ENCODE peak calls at places on chromosomes 12 and 14, in eight cellular contexts. Q is cardiac fibroblast, G is dorsolateral prefrontal cortex, C is WERI-Rb-1, K is LoVo, X is occipital lobe, A is AML-193, U is AG10803. S is an unnamed sample.
A peak's percentile ranks its signal among the peaks of the same experiment; 100 is the strongest.

GRCh38 chr12:43835656-43836454 is at the start of gene TMEM117:
- DNase-seq in Q (peak; percentile 69), G (peak; percentile 67), C (peak; percentile 62), K (peak; percentile 66), X (peak; percentile 62), A (no peak), U (peak; percentile 67), S (no peak)

GRCh38 chr12:6233121-6233971 is 33.1 kb downstream of the CD9 start:
- DNase-seq in Q (peak; percentile 26), G (no peak), C (no peak), K (no peak), X (no peak), A (no peak), U (no peak), S (no peak)

GRCh38 chr12:11941601-11942360 is 129.0 kb upstream of the BCL2L14 start:
- DNase-seq in Q (peak; percentile 87), G (no peak), C (no peak), K (peak; percentile 34), X (peak; percentile 25), A (no peak), U (peak; percentile 96), S (no peak)

GRCh38 chr12:109958374-109958773 is 37.8 kb downstream of the GIT2 start:
- DNase-seq in Q (no peak), G (no peak), C (no peak), K (no peak), X (no peak), A (no peak), U (no peak), S (no peak)

GRCh38 chr14:37585971-37586759 is 8.9 kb downstream of the FOXA1 start:
- DNase-seq in Q (no peak), G (no peak), C (no peak), K (no peak), X (no peak), A (no peak), U (no peak), S (no peak)

GRCh38 chr14:37340353-37340752 is 142.6 kb downstream of the MIPOL1 start:
- DNase-seq in Q (no peak), G (no peak), C (no peak), K (no peak), X (no peak), A (no peak), U (no peak), S (no peak)

GRCh38 chr12:10641735-10642500 is 28.5 kb upstream of the MAGOHB start:
- DNase-seq in Q (peak; percentile 61), G (no peak), C (no peak), K (peak; percentile 10), X (no peak), A (no peak), U (peak; percentile 54), S (no peak)

GRCh38 chr12:62866451-62867082 is 68.4 kb downstream of the PPM1H start:
- DNase-seq in Q (peak; percentile 42), G (no peak), C (no peak), K (peak; percentile 77), X (no peak), A (no peak), U (peak; percentile 73), S (no peak)

GRCh38 chr12:81800298-81801148 is 41.4 kb upstream of the PPFIA2 start:
- DNase-seq in Q (peak; percentile 30), G (no peak), C (no peak), K (no peak), X (no peak), A (no peak), U (no peak), S (no peak)

GRCh38 chr12:46629331-46630229 is 196.2 kb downstream of the SLC38A4 start:
- DNase-seq in Q (no peak), G (no peak), C (no peak), K (no peak), X (no peak), A (no peak), U (peak; percentile 11), S (no peak)

GRCh38 chr14:95679995-95680735 is 6.1 kb upstream of the TCL1B start:
- DNase-seq in Q (no peak), G (no peak), C (peak; percentile 55), K (no peak), X (no peak), A (no peak), U (no peak), S (no peak)

GRCh38 chr12:109604902-109605536 is 31.4 kb downstream of the MVK start:
- DNase-seq in Q (no peak), G (no peak), C (peak; percentile 87), K (no peak), X (no peak), A (no peak), U (no peak), S (no peak)

GRCh38 chr12:9813821-9814798 is 13.2 kb upstream of the KLRF1 start:
- DNase-seq in Q (peak; percentile 61), G (peak; percentile 59), C (peak; percentile 87), K (peak; percentile 28), X (peak; percentile 5), A (peak; percentile 91), U (peak; percentile 44), S (peak; percentile 86)

GRCh38 chr12:45122776-45123380 is 72.0 kb upstream of the DBX2 start:
- DNase-seq in Q (peak; percentile 47), G (no peak), C (peak; percentile 21), K (peak; percentile 19), X (no peak), A (no peak), U (peak; percentile 31), S (no peak)

GRCh38 chr12:129049917-129050316 is 196.6 kb downstream of the GLT1D1 start:
- DNase-seq in Q (no peak), G (no peak), C (no peak), K (peak; percentile 27), X (no peak), A (no peak), U (no peak), S (peak; percentile 6)

GRCh38 chr14:65164068-65164824 is 61.9 kb upstream of the MAX start:
- DNase-seq in Q (peak; percentile 69), G (no peak), C (peak; percentile 33), K (peak; percentile 67), X (no peak), A (peak; percentile 53), U (peak; percentile 52), S (peak; percentile 29)

GRCh38 chr14:104392396-104393198 is 187.0 kb upstream of the C14orf180 start:
- DNase-seq in Q (no peak), G (peak; percentile 28), C (no peak), K (no peak), X (no peak), A (no peak), U (no peak), S (no peak)

GRCh38 chr12:116492703-116493324 is 66.4 kb upstream of the MAP1LC3B2 start:
- DNase-seq in Q (peak; percentile 52), G (no peak), C (no peak), K (peak; percentile 42), X (no peak), A (no peak), U (peak; percentile 49), S (no peak)

GRCh38 chr12:113185180-113186032 is at the start of the genes DDX54 and RITA1:
- DNase-seq in Q (peak; percentile 83), G (peak; percentile 83), C (peak; percentile 89), K (peak; percentile 94), X (peak; percentile 77), A (peak; percentile 54), U (peak; percentile 70), S (peak; percentile 75)

GRCh38 chr12:109793411-109793810 is 39.8 kb downstream of the TRPV4 start:
- DNase-seq in Q (no peak), G (no peak), C (no peak), K (no peak), X (no peak), A (no peak), U (no peak), S (no peak)

GRCh38 chr14:31945074-31945613 is 132.0 kb upstream of the ARHGAP5 start:
- DNase-seq in Q (no peak), G (no peak), C (no peak), K (peak; percentile 76), X (no peak), A (no peak), U (peak; percentile 27), S (no peak)

GRCh38 chr14:93033983-93034670 is 81.6 kb downstream of the ITPK1 start:
- DNase-seq in Q (peak; percentile 25), G (peak; percentile 79), C (peak; percentile 46), K (no peak), X (peak; percentile 35), A (no peak), U (no peak), S (no peak)

GRCh38 chr12:43863770-43864366 is 28.0 kb downstream of the TMEM117 start:
- DNase-seq in Q (no peak), G (no peak), C (no peak), K (no peak), X (no peak), A (no peak), U (no peak), S (no peak)

GRCh38 chr12:49332891-49333371 is 4.1 kb downstream of the C1QL4 start:
- DNase-seq in Q (no peak), G (no peak), C (no peak), K (no peak), X (no peak), A (no peak), U (no peak), S (no peak)

GRCh38 chr14:101812071-101812470 is 50.6 kb downstream of the PPP2R5C start:
- DNase-seq in Q (no peak), G (no peak), C (no peak), K (no peak), X (no peak), A (no peak), U (no peak), S (no peak)

GRCh38 chr14:56715938-56716337 is 94.3 kb downstream of the OTX2 start:
- DNase-seq in Q (no peak), G (no peak), C (no peak), K (no peak), X (no peak), A (no peak), U (no peak), S (no peak)

GRCh38 chr12:91633734-91634357 is 451.2 kb upstream of the DCN start:
- DNase-seq in Q (no peak), G (no peak), C (no peak), K (no peak), X (no peak), A (no peak), U (no peak), S (no peak)

GRCh38 chr12:52171950-52172512 is 19.8 kb downstream of the KRT80 start:
- DNase-seq in Q (no peak), G (no peak), C (peak; percentile 82), K (no peak), X (no peak), A (peak; percentile 15), U (peak; percentile 47), S (no peak)

GRCh38 chr12:93047118-93047517 is 118.0 kb upstream of the EEA1 start:
- DNase-seq in Q (no peak), G (no peak), C (no peak), K (no peak), X (no peak), A (no peak), U (no peak), S (no peak)

GRCh38 chr12:16849473-16849872 is 243.5 kb upstream of the LMO3 start:
- DNase-seq in Q (no peak), G (no peak), C (no peak), K (no peak), X (no peak), A (no peak), U (no peak), S (no peak)

GRCh38 chr12:533718-534117 is 74.0 kb downstream of the B4GALNT3 start:
- DNase-seq in Q (no peak), G (no peak), C (no peak), K (no peak), X (no peak), A (no peak), U (no peak), S (no peak)